ENCODE peak calls at places on chromosomes 11 and 22, in eight cellular contexts. V is body of pancreas; A is HCT116; E is kidney; F is ovary; M is lung; W is AG04450; Q is CD4-positive, alpha-beta T cell. Y is an unnamed sample.

GRCh38 chr11:69337211-69337721 is 43.3 kb downstream of the MYEOV start:
- DNase-seq in V (peak), Q (no peak), M (no peak), F (no peak), E (no peak), A (no peak), W (peak), Y (no peak)

GRCh38 chr11:117409511-117409910 is 81.9 kb downstream of the CEP164 start:
- DNase-seq in F (no peak), V (no peak), M (no peak), W (no peak), A (no peak), E (no peak), Q (no peak), Y (no peak)

GRCh38 chr11:9056467-9056866 is 34.9 kb downstream of the SCUBE2 start:
- DNase-seq in A (no peak), W (no peak), M (no peak), E (no peak), F (no peak), Q (no peak), V (no peak), Y (no peak)

GRCh38 chr22:43823353-43823908 is 11.3 kb upstream of the EFCAB6 start:
- DNase-seq in V (peak), Q (no peak), W (no peak), F (peak), E (peak), A (no peak), M (peak), Y (no peak)

GRCh38 chr11:12687740-12688139 is 13.5 kb downstream of the TEAD1 start:
- DNase-seq in E (no peak), V (peak), M (no peak), F (no peak), Q (no peak), A (no peak), W (no peak), Y (no peak)

GRCh38 chr11:116984186-116984585 is 114.0 kb downstream of the SIK3 start:
- DNase-seq in F (no peak), W (no peak), Q (no peak), A (no peak), M (no peak), E (no peak), V (no peak), Y (peak)

GRCh38 chr11:117179048-117179999 is 781 bp downstream of the SIDT2 start:
- DNase-seq in F (peak), W (no peak), A (no peak), V (peak), E (peak), M (no peak), Q (peak), Y (peak)

GRCh38 chr22:43919106-43919965 is 4.3 kb upstream of the PNPLA3 start:
- DNase-seq in E (no peak), V (peak), A (no peak), Q (no peak), F (no peak), W (no peak), M (no peak), Y (no peak)

GRCh38 chr11:444397-445144 is 2.8 kb upstream of the ANO9 start:
- DNase-seq in A (no peak), M (peak), F (no peak), Q (no peak), W (no peak), V (no peak), E (peak), Y (no peak)

GRCh38 chr11:32785262-32785661 is 9.2 kb downstream of the CCDC73 start:
- DNase-seq in A (no peak), E (no peak), M (no peak), W (no peak), V (no peak), Q (no peak), F (no peak), Y (no peak)

GRCh38 chr11:19735512-19735911 is 22.9 kb downstream of the NAV2 start:
- DNase-seq in V (no peak), E (no peak), M (no peak), W (peak), Q (no peak), A (no peak), F (no peak), Y (no peak)
- H3K27ac ChIP-seq in V (no peak), E (no peak), M (no peak), W (no peak), Q (no peak), A (no peak), F (no peak), Y (no peak)

DNA sequence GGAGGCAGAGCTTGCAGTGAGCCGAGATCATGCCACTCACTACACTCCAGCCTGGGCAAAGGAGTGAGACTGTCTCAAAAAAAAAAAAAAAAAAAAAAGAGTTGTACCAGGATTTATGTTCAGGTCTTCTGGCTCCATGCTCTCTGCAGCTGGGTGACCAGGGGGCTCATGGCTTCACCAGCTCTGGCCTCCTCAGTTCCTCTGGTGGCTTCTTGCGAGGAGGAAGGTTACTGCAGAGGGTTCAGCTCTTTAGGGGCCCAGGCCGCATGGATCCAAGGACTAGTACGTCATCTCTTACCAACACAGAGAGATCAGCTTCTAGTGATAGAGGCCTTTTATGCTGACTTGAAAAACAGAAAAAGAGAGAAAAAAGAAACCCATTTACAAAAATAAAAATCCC is 13.5 kb downstream of the ZBTB16 start:
- DNase-seq in W (no peak), A (no peak), Q (no peak), E (no peak), F (peak), M (no peak), V (no peak), Y (no peak)
- TF ChIP-seq CTCF in W (no peak), A (no peak), Q (no peak), E (no peak), F (no peak), M (no peak), V (no peak), Y (no peak)

GRCh38 chr11:108228236-108228635 is 5.4 kb downstream of the ATM start:
- DNase-seq in M (no peak), Q (no peak), V (no peak), E (no peak), F (no peak), W (no peak), A (no peak), Y (no peak)
- H3K27ac ChIP-seq in M (no peak), Q (peak), V (no peak), E (no peak), F (no peak), W (no peak), A (no peak), Y (no peak)

GRCh38 chr11:65780770-65781151 is at the start of gene AP5B1:
- DNase-seq in F (peak), V (peak), W (no peak), M (peak), E (peak), Q (peak), A (no peak), Y (peak)

GRCh38 chr11:65782816-65783228 is 2.0 kb upstream of the AP5B1 start:
- DNase-seq in V (no peak), W (no peak), M (no peak), Q (no peak), F (no peak), E (peak), A (no peak), Y (no peak)

GRCh38 chr11:65779919-65780769 is 632 bp downstream of the AP5B1 start:
- DNase-seq in A (peak), Q (peak), W (peak), E (peak), V (peak), M (peak), F (peak), Y (peak)

GRCh38 chr11:65781962-65782815 is 1.4 kb upstream of the AP5B1 start:
- DNase-seq in Q (no peak), F (no peak), E (peak), M (no peak), W (no peak), V (no peak), A (no peak), Y (no peak)

DNA sequence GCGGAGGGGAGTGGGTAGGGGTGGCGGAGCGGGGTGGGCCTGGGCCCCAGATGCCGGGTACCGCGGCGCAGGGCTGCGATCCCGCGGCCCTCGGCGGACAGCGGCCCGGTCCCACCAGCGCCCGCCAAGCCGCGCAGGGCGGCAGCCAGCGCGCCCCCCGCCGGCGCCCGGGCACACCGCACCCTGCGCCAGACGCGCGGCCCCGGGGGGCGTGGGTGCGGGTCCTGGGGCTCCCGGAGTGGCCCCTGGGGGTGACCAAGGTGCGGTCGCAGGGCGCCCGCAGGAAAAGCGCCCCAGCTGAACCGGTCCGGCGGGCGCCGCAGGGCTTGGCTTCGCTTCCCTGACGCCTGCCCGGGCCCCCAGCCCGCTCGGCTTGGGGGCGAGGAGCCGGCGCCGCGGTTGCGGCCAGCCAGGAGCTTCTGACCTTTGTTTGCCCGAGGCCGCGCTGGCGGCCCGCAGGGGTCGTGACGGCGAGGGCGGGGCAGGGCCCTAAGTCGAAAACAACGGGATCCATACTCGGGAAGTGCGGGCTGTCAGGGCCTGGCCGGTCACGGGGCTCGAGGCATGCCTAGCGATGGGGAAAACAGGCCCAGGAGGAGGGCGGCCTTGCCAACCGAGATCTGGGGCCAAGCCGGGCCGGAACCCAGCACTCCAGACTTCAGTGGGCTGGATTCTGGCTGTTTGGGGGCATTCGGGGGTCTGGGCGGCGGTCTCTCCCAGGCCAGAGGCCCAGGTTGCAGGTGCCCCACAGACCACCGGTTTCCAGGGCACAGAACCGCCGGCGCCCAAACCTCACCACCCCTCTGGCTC is 581 bp upstream of the AP5B1 start:
- DNase-seq in E (peak), V (no peak), A (no peak), M (no peak), Q (no peak), W (no peak), F (peak), Y (peak)
- TF ChIP-seq CTCF in E (peak), V (peak), A (no peak), M (no peak), Q (no peak), W (no peak), F (no peak), Y (no peak)

DNA sequence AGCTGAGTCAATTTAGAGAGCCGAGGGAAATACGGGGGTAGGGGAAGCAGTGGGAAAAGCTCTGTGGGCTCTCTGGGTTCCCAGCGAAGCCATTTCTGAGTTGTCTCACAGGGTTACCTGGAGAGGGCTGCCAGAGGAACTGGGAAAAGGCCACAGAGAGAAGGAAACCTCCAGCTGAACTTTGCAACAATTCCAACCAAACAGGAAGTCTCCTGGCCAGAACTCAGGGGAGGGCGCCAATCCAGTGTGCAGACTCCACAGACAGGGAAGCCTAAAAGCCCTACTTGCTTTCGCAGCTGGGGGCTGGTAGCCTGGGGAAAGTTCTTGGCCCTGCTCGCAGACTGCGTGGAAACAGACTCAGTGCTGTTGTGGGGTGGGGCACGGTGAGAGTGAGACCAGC is 23.1 kb upstream of the GNAZ start:
- DNase-seq in E (peak), Q (no peak), W (no peak), A (no peak), V (no peak), M (no peak), F (no peak), Y (peak)
- H3K27ac ChIP-seq in E (no peak), Q (no peak), W (no peak), A (no peak), V (no peak), M (no peak), F (no peak), Y (no peak)

GRCh38 chr11:20353829-20354434 is 9.6 kb upstream of the HTATIP2 start:
- DNase-seq in Q (no peak), A (peak), M (no peak), W (no peak), E (no peak), V (peak), F (no peak), Y (peak)

GRCh38 chr11:20351151-20351550 is 12.4 kb upstream of the HTATIP2 start:
- DNase-seq in V (no peak), A (no peak), M (no peak), E (no peak), Q (no peak), W (no peak), F (no peak), Y (no peak)

GRCh38 chr11:20355221-20356219 is 8.0 kb upstream of the HTATIP2 start:
- DNase-seq in M (no peak), W (no peak), E (no peak), Q (no peak), F (no peak), V (peak), A (peak), Y (peak)

GRCh38 chr11:20357150-20357549 is 6.4 kb upstream of the HTATIP2 start:
- DNase-seq in Q (no peak), W (no peak), F (no peak), A (no peak), V (no peak), M (no peak), E (no peak), Y (no peak)

DNA sequence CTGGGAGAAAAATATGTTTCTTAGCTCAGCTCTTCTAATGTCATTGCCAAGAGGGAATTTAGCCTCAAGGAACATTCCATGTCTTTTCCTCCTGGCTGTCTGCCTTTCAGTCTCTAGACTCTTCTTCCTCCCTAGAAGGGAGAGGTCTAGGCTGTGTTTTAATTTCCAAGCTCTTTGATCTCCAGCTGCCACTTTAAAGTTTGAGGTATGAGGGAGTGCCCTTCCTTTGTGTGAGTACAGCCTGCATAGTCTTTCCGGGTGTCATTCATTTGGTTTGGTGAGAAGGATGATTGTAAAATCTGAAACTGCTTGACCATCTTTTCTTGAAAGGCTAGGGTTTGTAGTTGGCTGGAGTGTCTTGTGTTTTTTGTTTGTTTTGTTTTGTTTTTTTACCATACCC is 11.6 kb upstream of the HTATIP2 start:
- DNase-seq in E (no peak), V (no peak), Q (no peak), F (no peak), M (no peak), W (no peak), A (no peak), Y (no peak)
- TF ChIP-seq CTCF in E (no peak), V (no peak), Q (no peak), F (no peak), M (no peak), W (no peak), A (no peak), Y (no peak)

GRCh38 chr11:44737686-44738085 is 10.9 kb downstream of the TSPAN18 start:
- DNase-seq in V (no peak), E (no peak), F (no peak), A (no peak), W (no peak), M (no peak), Q (no peak), Y (no peak)
- H3K27ac ChIP-seq in V (no peak), E (no peak), F (no peak), A (no peak), W (no peak), M (no peak), Q (no peak), Y (no peak)

GRCh38 chr11:121650520-121651266 is 197.9 kb upstream of the SORL1-AS1 start:
- DNase-seq in A (no peak), Q (no peak), F (no peak), V (no peak), E (no peak), M (no peak), W (no peak), Y (no peak)

GRCh38 chr11:121654506-121655480 is 202.0 kb upstream of the SORL1-AS1 start:
- DNase-seq in A (no peak), Q (no peak), M (peak), V (no peak), E (no peak), F (no peak), W (no peak), Y (no peak)

GRCh38 chr11:121655481-121656332 is 202.9 kb upstream of the SORL1-AS1 start:
- DNase-seq in F (peak), E (peak), W (peak), Q (peak), M (peak), V (peak), A (peak), Y (peak)

GRCh38 chr11:121651267-121651625 is 198.5 kb upstream of the SORL1-AS1 start:
- DNase-seq in W (no peak), Q (no peak), F (no peak), E (no peak), A (no peak), M (no peak), V (no peak), Y (no peak)

DNA sequence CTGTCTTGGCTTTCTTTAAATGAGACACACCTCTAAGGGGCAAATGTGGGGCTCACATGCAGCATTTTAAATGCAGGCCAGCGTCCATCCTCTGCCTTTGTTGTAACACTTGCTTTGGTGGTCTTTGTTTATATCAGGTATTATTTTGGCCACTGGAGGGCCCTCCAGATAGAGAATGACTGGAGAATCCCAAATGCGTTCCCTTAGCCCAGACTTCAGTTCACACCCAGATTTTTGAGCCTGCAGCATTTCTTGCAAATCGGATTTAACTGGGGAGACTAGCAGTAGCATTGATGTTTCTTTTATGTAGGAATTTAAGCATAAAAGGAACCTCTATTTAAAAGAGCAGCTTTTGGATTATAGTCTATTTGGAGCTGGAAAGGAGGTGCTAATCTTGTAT is 200.2 kb upstream of the SORL1-AS1 start:
- DNase-seq in V (no peak), M (no peak), A (no peak), F (no peak), Q (no peak), E (no peak), W (no peak), Y (peak)
- TF ChIP-seq CTCF in V (peak), M (no peak), A (peak), F (peak), Q (no peak), E (no peak), W (peak), Y (peak)

GRCh38 chr11:92225206-92225562 is 566 bp downstream of the FAT3 start:
- DNase-seq in E (peak), A (no peak), V (no peak), M (no peak), F (no peak), Q (no peak), W (no peak), Y (peak)
- H3K27ac ChIP-seq in E (no peak), A (no peak), V (no peak), M (no peak), F (no peak), Q (no peak), W (no peak), Y (no peak)

Y was measured in cardiac muscle cell.